ENCODE peak calls at places on chromosomes 6 and 20, in five cellular contexts. T is amygdala, G is ELR, X is AG20443, N is cardiac fibroblast. Y is an unnamed sample.

GRCh38 chr6:110950443-110950842 is 8.1 kb upstream of the GTF3C6 start:
- DNase-seq in T (no peak), G (no peak), N (no peak), X (no peak), Y (no peak)

GRCh38 chr6:90025418-90026089 is 131.3 kb downstream of the GJA10 start:
- DNase-seq in N (peak; percentile 61), T (no peak), X (peak; percentile 82), G (peak; percentile 77), Y (peak; percentile 38)

GRCh38 chr20:24157213-24157612 is 168.6 kb upstream of the GGTLC1 start:
- DNase-seq in T (no peak), X (no peak), N (no peak), G (no peak), Y (no peak)

GRCh38 chr6:125546827-125547226 is 202.6 kb upstream of the HEY2 start:
- DNase-seq in G (peak; percentile 8), T (no peak), X (peak; percentile 21), N (peak; percentile 31), Y (no peak)

GRCh38 chr6:117481278-117481925 is 1.1 kb upstream of the DCBLD1 start:
- DNase-seq in T (no peak), G (no peak), X (no peak), N (no peak), Y (no peak)

GRCh38 chr6:16739329-16739801 is 21.9 kb downstream of the ATXN1 start:
- DNase-seq in T (peak; percentile 25), X (no peak), G (no peak), N (no peak), Y (peak; percentile 86)

GRCh38 chr6:139972116-139972515 is 597.7 kb upstream of the CITED2 start:
- DNase-seq in N (no peak), X (no peak), G (no peak), T (no peak), Y (no peak)

GRCh38 chr20:9600562-9600961 is 86.2 kb downstream of the LAMP5 start:
- DNase-seq in X (no peak), G (no peak), T (no peak), N (no peak), Y (no peak)